ENCODE peak calls at places on chromosomes 16 and 17, in eight cellular contexts. One of them, this sample, is unnamed.

GRCh38 chr16:841455-842060 is 41.0 kb upstream of the GNG13 start:
- DNase-seq in mesothelial cell of epicardium: no peak
- DNase-seq in non-pigmented ciliary epithelial cell: no peak
- DNase-seq in NCI-H1092 treated with DMSO at 0.1 percent for 48 hours: no peak
- DNase-seq in CD4-positive, alpha-beta T cell: no peak
- DNase-seq in T-helper 1 cell: no peak
- DNase-seq in NCI-H774: no peak
- DNase-seq in T-helper 17 cell: no peak
- DNase-seq in this sample: no peak

GRCh38 chr17:1197379-1197778 is 17.6 kb upstream of the ABR start:
- DNase-seq in mesothelial cell of epicardium: no peak
- DNase-seq in non-pigmented ciliary epithelial cell: no peak
- DNase-seq in NCI-H1092 treated with DMSO at 0.1 percent for 48 hours: no peak
- DNase-seq in CD4-positive, alpha-beta T cell: no peak
- DNase-seq in T-helper 1 cell: no peak
- DNase-seq in NCI-H774: no peak
- DNase-seq in T-helper 17 cell: no peak
- DNase-seq in this sample: no peak

GRCh38 chr17:80779336-80779735 is 212.3 kb upstream of the CHMP6 start:
- DNase-seq in mesothelial cell of epicardium: no peak
- DNase-seq in non-pigmented ciliary epithelial cell: no peak
- DNase-seq in NCI-H1092 treated with DMSO at 0.1 percent for 48 hours: no peak
- DNase-seq in CD4-positive, alpha-beta T cell: no peak
- DNase-seq in T-helper 1 cell: no peak
- DNase-seq in NCI-H774: no peak
- DNase-seq in T-helper 17 cell: no peak
- DNase-seq in this sample: no peak

GRCh38 chr16:80317132-80318098 is 223.4 kb upstream of the DYNLRB2 start:
- DNase-seq in mesothelial cell of epicardium: no peak
- DNase-seq in non-pigmented ciliary epithelial cell: no peak
- DNase-seq in NCI-H1092 treated with DMSO at 0.1 percent for 48 hours: no peak
- DNase-seq in CD4-positive, alpha-beta T cell: no peak
- DNase-seq in T-helper 1 cell: no peak
- DNase-seq in NCI-H774: no peak
- DNase-seq in T-helper 17 cell: no peak
- DNase-seq in this sample: no peak

GRCh38 chr16:83329466-83329865 is 478.3 kb upstream of the HSBP1 start:
- DNase-seq in mesothelial cell of epicardium: no peak
- DNase-seq in non-pigmented ciliary epithelial cell: no peak
- DNase-seq in NCI-H1092 treated with DMSO at 0.1 percent for 48 hours: no peak
- DNase-seq in CD4-positive, alpha-beta T cell: no peak
- DNase-seq in T-helper 1 cell: no peak
- DNase-seq in NCI-H774: no peak
- DNase-seq in T-helper 17 cell: no peak
- DNase-seq in this sample: no peak

GRCh38 chr17:39404542-39405378 is 3.3 kb upstream of the FBXL20 start:
- DNase-seq in mesothelial cell of epicardium: no peak
- DNase-seq in non-pigmented ciliary epithelial cell: peak
- DNase-seq in NCI-H1092 treated with DMSO at 0.1 percent for 48 hours: no peak
- DNase-seq in CD4-positive, alpha-beta T cell: no peak
- DNase-seq in T-helper 1 cell: no peak
- DNase-seq in NCI-H774: no peak
- DNase-seq in T-helper 17 cell: no peak
- DNase-seq in this sample: no peak

GRCh38 chr17:76879254-76879653 is 11.1 kb downstream of the MGAT5B start:
- DNase-seq in mesothelial cell of epicardium: no peak
- DNase-seq in non-pigmented ciliary epithelial cell: no peak
- DNase-seq in NCI-H1092 treated with DMSO at 0.1 percent for 48 hours: no peak
- DNase-seq in CD4-positive, alpha-beta T cell: no peak
- DNase-seq in T-helper 1 cell: no peak
- DNase-seq in NCI-H774: no peak
- DNase-seq in T-helper 17 cell: no peak
- DNase-seq in this sample: no peak

GRCh38 chr17:63476494-63476856 is 386 bp upstream of the ACE start:
- DNase-seq in mesothelial cell of epicardium: no peak
- DNase-seq in non-pigmented ciliary epithelial cell: no peak
- DNase-seq in NCI-H1092 treated with DMSO at 0.1 percent for 48 hours: peak
- DNase-seq in CD4-positive, alpha-beta T cell: no peak
- DNase-seq in T-helper 1 cell: peak
- DNase-seq in NCI-H774: no peak
- DNase-seq in T-helper 17 cell: peak
- DNase-seq in this sample: no peak

GRCh38 chr17:50689956-50690886 is 17.5 kb downstream of the ANKRD40 start:
- DNase-seq in mesothelial cell of epicardium: no peak
- DNase-seq in non-pigmented ciliary epithelial cell: no peak
- DNase-seq in NCI-H1092 treated with DMSO at 0.1 percent for 48 hours: no peak
- DNase-seq in CD4-positive, alpha-beta T cell: no peak
- DNase-seq in T-helper 1 cell: no peak
- DNase-seq in NCI-H774: no peak
- DNase-seq in T-helper 17 cell: no peak
- DNase-seq in this sample: no peak

GRCh38 chr16:57941016-57941656 is 29.8 kb downstream of the CNGB1 start:
- DNase-seq in mesothelial cell of epicardium: no peak
- DNase-seq in non-pigmented ciliary epithelial cell: no peak
- DNase-seq in NCI-H1092 treated with DMSO at 0.1 percent for 48 hours: peak
- DNase-seq in CD4-positive, alpha-beta T cell: no peak
- DNase-seq in T-helper 1 cell: no peak
- DNase-seq in NCI-H774: no peak
- DNase-seq in T-helper 17 cell: no peak
- DNase-seq in this sample: no peak

GRCh38 chr17:17603178-17603894 is 11.8 kb upstream of the PEMT start:
- DNase-seq in mesothelial cell of epicardium: no peak
- DNase-seq in non-pigmented ciliary epithelial cell: no peak
- DNase-seq in NCI-H1092 treated with DMSO at 0.1 percent for 48 hours: peak
- DNase-seq in CD4-positive, alpha-beta T cell: no peak
- DNase-seq in T-helper 1 cell: no peak
- DNase-seq in NCI-H774: no peak
- DNase-seq in T-helper 17 cell: no peak
- DNase-seq in this sample: no peak

GRCh38 chr17:48241131-48241591 is 133.6 kb downstream of the SNX11 start:
- DNase-seq in mesothelial cell of epicardium: no peak
- DNase-seq in non-pigmented ciliary epithelial cell: peak
- DNase-seq in NCI-H1092 treated with DMSO at 0.1 percent for 48 hours: peak
- DNase-seq in CD4-positive, alpha-beta T cell: no peak
- DNase-seq in T-helper 1 cell: no peak
- DNase-seq in NCI-H774: no peak
- DNase-seq in T-helper 17 cell: no peak
- DNase-seq in this sample: no peak

GRCh38 chr16:48960830-48961229 is 320.8 kb downstream of the CBLN1 start:
- DNase-seq in mesothelial cell of epicardium: no peak
- DNase-seq in non-pigmented ciliary epithelial cell: no peak
- DNase-seq in NCI-H1092 treated with DMSO at 0.1 percent for 48 hours: no peak
- DNase-seq in CD4-positive, alpha-beta T cell: no peak
- DNase-seq in T-helper 1 cell: no peak
- DNase-seq in NCI-H774: no peak
- DNase-seq in T-helper 17 cell: no peak
- DNase-seq in this sample: no peak

GRCh38 chr16:70437017-70437581 is 1.8 kb downstream of the ST3GAL2 start:
- DNase-seq in mesothelial cell of epicardium: peak
- DNase-seq in non-pigmented ciliary epithelial cell: peak
- DNase-seq in NCI-H1092 treated with DMSO at 0.1 percent for 48 hours: no peak
- DNase-seq in CD4-positive, alpha-beta T cell: no peak
- DNase-seq in T-helper 1 cell: no peak
- DNase-seq in NCI-H774: no peak
- DNase-seq in T-helper 17 cell: no peak
- DNase-seq in this sample: no peak

GRCh38 chr16:13099822-13100221 is 198.4 kb downstream of the SHISA9 start:
- DNase-seq in mesothelial cell of epicardium: no peak
- DNase-seq in non-pigmented ciliary epithelial cell: no peak
- DNase-seq in NCI-H1092 treated with DMSO at 0.1 percent for 48 hours: no peak
- DNase-seq in CD4-positive, alpha-beta T cell: no peak
- DNase-seq in T-helper 1 cell: no peak
- DNase-seq in NCI-H774: no peak
- DNase-seq in T-helper 17 cell: no peak
- DNase-seq in this sample: no peak

GRCh38 chr16:57235128-57236092 is 9.6 kb upstream of the ARL2BP start:
- DNase-seq in mesothelial cell of epicardium: no peak
- DNase-seq in non-pigmented ciliary epithelial cell: peak
- DNase-seq in NCI-H1092 treated with DMSO at 0.1 percent for 48 hours: peak
- DNase-seq in CD4-positive, alpha-beta T cell: no peak
- DNase-seq in T-helper 1 cell: no peak
- DNase-seq in NCI-H774: peak
- DNase-seq in T-helper 17 cell: no peak
- DNase-seq in this sample: no peak

GRCh38 chr17:42784811-42785592 is 4.6 kb downstream of the WNK4 start:
- DNase-seq in mesothelial cell of epicardium: no peak
- DNase-seq in non-pigmented ciliary epithelial cell: no peak
- DNase-seq in NCI-H1092 treated with DMSO at 0.1 percent for 48 hours: no peak
- DNase-seq in CD4-positive, alpha-beta T cell: no peak
- DNase-seq in T-helper 1 cell: no peak
- DNase-seq in NCI-H774: no peak
- DNase-seq in T-helper 17 cell: no peak
- DNase-seq in this sample: no peak

GRCh38 chr16:24776486-24777220 is 47.2 kb downstream of the TNRC6A start:
- DNase-seq in mesothelial cell of epicardium: no peak
- DNase-seq in non-pigmented ciliary epithelial cell: no peak
- DNase-seq in NCI-H1092 treated with DMSO at 0.1 percent for 48 hours: peak
- DNase-seq in CD4-positive, alpha-beta T cell: no peak
- DNase-seq in T-helper 1 cell: no peak
- DNase-seq in NCI-H774: no peak
- DNase-seq in T-helper 17 cell: no peak
- DNase-seq in this sample: no peak

GRCh38 chr17:58083491-58084316 is 485 bp downstream of the DYNLL2 start:
- DNase-seq in mesothelial cell of epicardium: no peak
- DNase-seq in non-pigmented ciliary epithelial cell: no peak
- DNase-seq in NCI-H1092 treated with DMSO at 0.1 percent for 48 hours: peak
- DNase-seq in CD4-positive, alpha-beta T cell: peak
- DNase-seq in T-helper 1 cell: peak
- DNase-seq in NCI-H774: peak
- DNase-seq in T-helper 17 cell: peak
- DNase-seq in this sample: peak

GRCh38 chr16:15672514-15673167 is 22.6 kb downstream of the NDE1 start:
- DNase-seq in mesothelial cell of epicardium: no peak
- DNase-seq in non-pigmented ciliary epithelial cell: peak
- DNase-seq in NCI-H1092 treated with DMSO at 0.1 percent for 48 hours: no peak
- DNase-seq in CD4-positive, alpha-beta T cell: peak
- DNase-seq in T-helper 1 cell: peak
- DNase-seq in NCI-H774: peak
- DNase-seq in T-helper 17 cell: peak
- DNase-seq in this sample: peak

GRCh38 chr16:56349086-56349415 is 76.3 kb downstream of the AMFR start:
- DNase-seq in mesothelial cell of epicardium: no peak
- DNase-seq in non-pigmented ciliary epithelial cell: no peak
- DNase-seq in NCI-H1092 treated with DMSO at 0.1 percent for 48 hours: no peak
- DNase-seq in CD4-positive, alpha-beta T cell: no peak
- DNase-seq in T-helper 1 cell: no peak
- DNase-seq in NCI-H774: no peak
- DNase-seq in T-helper 17 cell: no peak
- DNase-seq in this sample: no peak

GRCh38 chr17:62091804-62092203 is 26.7 kb upstream of the MED13 start:
- DNase-seq in mesothelial cell of epicardium: no peak
- DNase-seq in non-pigmented ciliary epithelial cell: no peak
- DNase-seq in NCI-H1092 treated with DMSO at 0.1 percent for 48 hours: no peak
- DNase-seq in CD4-positive, alpha-beta T cell: no peak
- DNase-seq in T-helper 1 cell: no peak
- DNase-seq in NCI-H774: no peak
- DNase-seq in T-helper 17 cell: no peak
- DNase-seq in this sample: no peak

GRCh38 chr17:73952498-73953205 is 250.8 kb upstream of the RPL38 start:
- DNase-seq in mesothelial cell of epicardium: no peak
- DNase-seq in non-pigmented ciliary epithelial cell: no peak
- DNase-seq in NCI-H1092 treated with DMSO at 0.1 percent for 48 hours: peak
- DNase-seq in CD4-positive, alpha-beta T cell: peak
- DNase-seq in T-helper 1 cell: no peak
- DNase-seq in NCI-H774: peak
- DNase-seq in T-helper 17 cell: no peak
- DNase-seq in this sample: no peak

This sample was measured in activated T-helper 9 cell treated with anti-CD3 and anti-CD28 coated beads, Interleukin-2, amount 50 U/mL, for 16 hours.